ENCODE peak calls at places on chromosomes 6 and 20, in seven cellular contexts. F, P, H, D, W, Q and V are unnamed samples.

GRCh38 chr20:21613512-21613911 is 92.0 kb upstream of the PAX1 start:
- DNase-seq in F (peak), P (no peak), H (no peak), D (no peak), W (peak), Q (no peak), V (no peak)

GRCh38 chr6:107491791-107492674 is 2.1 kb downstream of the SOBP start:
- DNase-seq in F (no peak), P (peak), H (no peak), D (no peak), W (no peak), Q (no peak), V (no peak)

GRCh38 chr6:159760602-159761057 is 1.2 kb upstream of the ACAT2 start:
- DNase-seq in F (no peak), P (peak), H (peak), D (no peak), W (no peak), Q (no peak), V (peak)

GRCh38 chr6:56021943-56022342 is 146.6 kb upstream of the BMP5 start:
- DNase-seq in F (no peak), P (no peak), H (no peak), D (no peak), W (no peak), Q (no peak), V (no peak)

GRCh38 chr6:29946380-29946779 is 4.0 kb downstream of the HLA-A start:
- DNase-seq in F (no peak), P (no peak), H (no peak), D (no peak), W (no peak), Q (no peak), V (no peak)

GRCh38 chr6:50608421-50608820 is 104.9 kb upstream of the TFAP2D start:
- DNase-seq in F (no peak), P (no peak), H (no peak), D (no peak), W (no peak), Q (no peak), V (no peak)

GRCh38 chr6:16396497-16397319 is 158.3 kb downstream of the GMPR start:
- DNase-seq in F (no peak), P (no peak), H (no peak), D (no peak), W (no peak), Q (no peak), V (no peak)

GRCh38 chr20:64277571-64278318 is 22.2 kb downstream of the PCMTD2 start:
- DNase-seq in F (no peak), P (no peak), H (no peak), D (no peak), W (no peak), Q (no peak), V (no peak)

GRCh38 chr20:17648782-17649730 is 33.0 kb downstream of the RRBP1 start:
- DNase-seq in F (peak), P (no peak), H (no peak), D (peak), W (peak), Q (peak), V (no peak)

GRCh38 chr6:66900081-66900770 is 1193.2 kb upstream of the EYS start:
- DNase-seq in F (no peak), P (no peak), H (no peak), D (no peak), W (no peak), Q (no peak), V (no peak)

GRCh38 chr6:154890874-154891273 is 104.2 kb upstream of the TIAM2 start:
- DNase-seq in F (no peak), P (no peak), H (no peak), D (no peak), W (no peak), Q (no peak), V (no peak)

GRCh38 chr6:114304304-114304887 is 38.4 kb downstream of the HS3ST5 start:
- DNase-seq in F (no peak), P (peak), H (peak), D (no peak), W (no peak), Q (peak), V (peak)

GRCh38 chr6:32113386-32114352 is 4.5 kb upstream of the TNXB start:
- DNase-seq in F (peak), P (peak), H (peak), D (peak), W (peak), Q (no peak), V (peak)

GRCh38 chr20:3461191-3461874 is 9.5 kb upstream of the ATRN start:
- DNase-seq in F (no peak), P (no peak), H (no peak), D (no peak), W (no peak), Q (no peak), V (no peak)

GRCh38 chr6:36099872-36100483 is 30.3 kb upstream of the MAPK13 start:
- DNase-seq in F (no peak), P (no peak), H (no peak), D (no peak), W (no peak), Q (no peak), V (no peak)

GRCh38 chr6:157264701-157265100 is 58.6 kb downstream of the TMEM242 start:
- DNase-seq in F (no peak), P (no peak), H (no peak), D (peak), W (peak), Q (no peak), V (no peak)

GRCh38 chr6:113570651-113571050 is 286.5 kb upstream of the MARCKS start:
- DNase-seq in F (no peak), P (no peak), H (no peak), D (no peak), W (no peak), Q (no peak), V (no peak)

GRCh38 chr6:92777146-92777740 is 642.1 kb downstream of the EPHA7 start:
- DNase-seq in F (no peak), P (no peak), H (no peak), D (no peak), W (no peak), Q (peak), V (peak)

GRCh38 chr20:38674178-38675133 is 49.8 kb upstream of the SLC32A1 start:
- DNase-seq in F (no peak), P (peak), H (peak), D (peak), W (peak), Q (peak), V (no peak)

GRCh38 chr6:149266659-149267058 is 50.9 kb upstream of the TAB2 start:
- DNase-seq in F (no peak), P (no peak), H (no peak), D (no peak), W (no peak), Q (no peak), V (no peak)

GRCh38 chr6:43698584-43699349 is 11.2 kb upstream of the MRPS18A start:
- DNase-seq in F (peak), P (peak), H (no peak), D (no peak), W (peak), Q (peak), V (no peak)

GRCh38 chr6:2858678-2859324 is 17.1 kb upstream of the SERPINB1 start:
- DNase-seq in F (no peak), P (no peak), H (no peak), D (no peak), W (peak), Q (no peak), V (peak)

GRCh38 chr6:34897130-34897529 is 8.1 kb downstream of the ANKS1A start:
- DNase-seq in F (no peak), P (no peak), H (no peak), D (no peak), W (no peak), Q (no peak), V (no peak)

GRCh38 chr6:35300848-35301247 is 3.2 kb downstream of the DEF6 start:
- DNase-seq in F (no peak), P (no peak), H (no peak), D (peak), W (peak), Q (no peak), V (no peak)

GRCh38 chr20:40668449-40669228 is 20.4 kb downstream of the MAFB start:
- DNase-seq in F (peak), P (peak), H (no peak), D (no peak), W (peak), Q (no peak), V (no peak)